ENCODE peak calls at places on chromosomes 13 and 19, in nine cellular contexts. One of them, this sample, is unnamed.

GRCh38 chr13:40981949-40982348 is 37.2 kb downstream of the ELF1 start:
- DNase-seq in heart left ventricle: no peak
- DNase-seq in astrocyte of the spinal cord: no peak
- DNase-seq in sigmoid colon: no peak
- DNase-seq in adrenal gland: no peak
- DNase-seq in IMR-90: no peak
- DNase-seq in epithelial cell of esophagus: no peak
- DNase-seq in AG09309: no peak
- DNase-seq in GM10248: no peak
- DNase-seq in this sample: no peak

GRCh38 chr19:10209305-10209704 is 14.6 kb upstream of the DNMT1 start:
- DNase-seq in heart left ventricle: no peak
- DNase-seq in astrocyte of the spinal cord: no peak
- DNase-seq in sigmoid colon: no peak
- DNase-seq in adrenal gland: no peak
- DNase-seq in IMR-90: peak; percentile 87
- DNase-seq in epithelial cell of esophagus: peak; percentile 54
- DNase-seq in AG09309: peak; percentile 61
- DNase-seq in GM10248: no peak
- DNase-seq in this sample: no peak

GRCh38 chr19:14561832-14562351 is 10.0 kb downstream of the NDUFB7 start:
- DNase-seq in heart left ventricle: peak; percentile 67
- DNase-seq in astrocyte of the spinal cord: no peak
- DNase-seq in sigmoid colon: no peak
- DNase-seq in adrenal gland: peak; percentile 69
- DNase-seq in IMR-90: peak; percentile 19
- DNase-seq in epithelial cell of esophagus: peak; percentile 46
- DNase-seq in AG09309: no peak
- DNase-seq in GM10248: peak; percentile 64
- DNase-seq in this sample: peak; percentile 62

GRCh38 chr19:38711726-38712153 is 32.5 kb downstream of the CAPN12 start:
- DNase-seq in heart left ventricle: peak; percentile 55
- DNase-seq in astrocyte of the spinal cord: peak; percentile 98
- DNase-seq in sigmoid colon: peak; percentile 90
- DNase-seq in adrenal gland: peak; percentile 95
- DNase-seq in IMR-90: peak; percentile 97
- DNase-seq in epithelial cell of esophagus: no peak
- DNase-seq in AG09309: peak; percentile 84
- DNase-seq in GM10248: no peak
- DNase-seq in this sample: no peak

GRCh38 chr13:93079294-93079693 is 147.3 kb upstream of the GPC6 start:
- DNase-seq in heart left ventricle: no peak
- DNase-seq in astrocyte of the spinal cord: peak; percentile 53
- DNase-seq in sigmoid colon: no peak
- DNase-seq in adrenal gland: no peak
- DNase-seq in IMR-90: peak; percentile 64
- DNase-seq in epithelial cell of esophagus: peak; percentile 27
- DNase-seq in AG09309: no peak
- DNase-seq in GM10248: no peak
- DNase-seq in this sample: no peak

GRCh38 chr19:55146648-55147218 is 2.3 kb downstream of the TNNT1 start:
- DNase-seq in heart left ventricle: peak; percentile 31
- DNase-seq in astrocyte of the spinal cord: no peak
- DNase-seq in sigmoid colon: no peak
- DNase-seq in adrenal gland: no peak
- DNase-seq in IMR-90: no peak
- DNase-seq in epithelial cell of esophagus: peak; percentile 32
- DNase-seq in AG09309: no peak
- DNase-seq in GM10248: peak; percentile 31
- DNase-seq in this sample: no peak

GRCh38 chr13:68261105-68261504 is 1031.0 kb upstream of the PCDH9 start:
- DNase-seq in heart left ventricle: no peak
- DNase-seq in astrocyte of the spinal cord: no peak
- DNase-seq in sigmoid colon: no peak
- DNase-seq in adrenal gland: no peak
- DNase-seq in IMR-90: no peak
- DNase-seq in epithelial cell of esophagus: peak; percentile 5
- DNase-seq in AG09309: no peak
- DNase-seq in GM10248: no peak
- DNase-seq in this sample: no peak

GRCh38 chr13:39676315-39676876 is 20.9 kb downstream of the COG6 start:
- DNase-seq in heart left ventricle: no peak
- DNase-seq in astrocyte of the spinal cord: peak; percentile 62
- DNase-seq in sigmoid colon: no peak
- DNase-seq in adrenal gland: peak; percentile 38
- DNase-seq in IMR-90: peak; percentile 39
- DNase-seq in epithelial cell of esophagus: peak; percentile 67
- DNase-seq in AG09309: no peak
- DNase-seq in GM10248: peak; percentile 11
- DNase-seq in this sample: peak; percentile 12

GRCh38 chr13:111895896-111896821 is 170.8 kb upstream of the SOX1 start:
- DNase-seq in heart left ventricle: no peak
- DNase-seq in astrocyte of the spinal cord: no peak
- DNase-seq in sigmoid colon: no peak
- DNase-seq in adrenal gland: no peak
- DNase-seq in IMR-90: no peak
- DNase-seq in epithelial cell of esophagus: no peak
- DNase-seq in AG09309: no peak
- DNase-seq in GM10248: no peak
- DNase-seq in this sample: no peak

GRCh38 chr13:111897846-111898215 is 169.1 kb upstream of the SOX1 start:
- DNase-seq in heart left ventricle: no peak
- DNase-seq in astrocyte of the spinal cord: no peak
- DNase-seq in sigmoid colon: peak; percentile 28
- DNase-seq in adrenal gland: no peak
- DNase-seq in IMR-90: no peak
- DNase-seq in epithelial cell of esophagus: no peak
- DNase-seq in AG09309: no peak
- DNase-seq in GM10248: no peak
- DNase-seq in this sample: no peak

GRCh38 chr13:111897178-111897845 is 169.6 kb upstream of the SOX1 start:
- DNase-seq in heart left ventricle: no peak
- DNase-seq in astrocyte of the spinal cord: no peak
- DNase-seq in sigmoid colon: peak; percentile 29
- DNase-seq in adrenal gland: no peak
- DNase-seq in IMR-90: no peak
- DNase-seq in epithelial cell of esophagus: no peak
- DNase-seq in AG09309: no peak
- DNase-seq in GM10248: no peak
- DNase-seq in this sample: no peak

GRCh38 chr13:111893607-111894443 is 173.1 kb upstream of the SOX1 start:
- DNase-seq in heart left ventricle: no peak
- DNase-seq in astrocyte of the spinal cord: no peak
- DNase-seq in sigmoid colon: no peak
- DNase-seq in adrenal gland: no peak
- DNase-seq in IMR-90: no peak
- DNase-seq in epithelial cell of esophagus: no peak
- DNase-seq in AG09309: no peak
- DNase-seq in GM10248: no peak
- DNase-seq in this sample: no peak

GRCh38 chr13:111893071-111893606 is 173.8 kb upstream of the SOX1 start:
- DNase-seq in heart left ventricle: no peak
- DNase-seq in astrocyte of the spinal cord: no peak
- DNase-seq in sigmoid colon: no peak
- DNase-seq in adrenal gland: no peak
- DNase-seq in IMR-90: no peak
- DNase-seq in epithelial cell of esophagus: no peak
- DNase-seq in AG09309: no peak
- DNase-seq in GM10248: no peak
- DNase-seq in this sample: no peak
- TF ChIP-seq CTCF in heart left ventricle: no peak
- TF ChIP-seq CTCF in astrocyte of the spinal cord: no peak
- TF ChIP-seq CTCF in sigmoid colon: no peak
- TF ChIP-seq CTCF in adrenal gland: no peak
- TF ChIP-seq CTCF in IMR-90: no peak
- TF ChIP-seq CTCF in epithelial cell of esophagus: no peak
- TF ChIP-seq CTCF in AG09309: no peak
- TF ChIP-seq CTCF in GM10248: no peak
- TF ChIP-seq CTCF in this sample: no peak

GRCh38 chr13:111156421-111156820 is 41.3 kb downstream of the ARHGEF7 start:
- DNase-seq in heart left ventricle: no peak
- DNase-seq in astrocyte of the spinal cord: no peak
- DNase-seq in sigmoid colon: no peak
- DNase-seq in adrenal gland: peak; percentile 33
- DNase-seq in IMR-90: no peak
- DNase-seq in epithelial cell of esophagus: no peak
- DNase-seq in AG09309: no peak
- DNase-seq in GM10248: no peak
- DNase-seq in this sample: no peak

GRCh38 chr13:111152836-111153235 is 37.7 kb downstream of the ARHGEF7 start:
- DNase-seq in heart left ventricle: no peak
- DNase-seq in astrocyte of the spinal cord: no peak
- DNase-seq in sigmoid colon: no peak
- DNase-seq in adrenal gland: no peak
- DNase-seq in IMR-90: no peak
- DNase-seq in epithelial cell of esophagus: peak; percentile 30
- DNase-seq in AG09309: no peak
- DNase-seq in GM10248: no peak
- DNase-seq in this sample: no peak

GRCh38 chr13:111158136-111158805 is 43.2 kb downstream of the ARHGEF7 start:
- DNase-seq in heart left ventricle: no peak
- DNase-seq in astrocyte of the spinal cord: peak; percentile 14
- DNase-seq in sigmoid colon: no peak
- DNase-seq in adrenal gland: no peak
- DNase-seq in IMR-90: no peak
- DNase-seq in epithelial cell of esophagus: peak; percentile 33
- DNase-seq in AG09309: no peak
- DNase-seq in GM10248: no peak
- DNase-seq in this sample: no peak

GRCh38 chr13:111153279-111153976 is 38.3 kb downstream of the ARHGEF7 start:
- DNase-seq in heart left ventricle: peak; percentile 95
- DNase-seq in astrocyte of the spinal cord: peak; percentile 95
- DNase-seq in sigmoid colon: peak; percentile 96
- DNase-seq in adrenal gland: peak; percentile 90
- DNase-seq in IMR-90: peak; percentile 89
- DNase-seq in epithelial cell of esophagus: peak; percentile 93
- DNase-seq in AG09309: peak; percentile 52
- DNase-seq in GM10248: peak; percentile 96
- DNase-seq in this sample: peak; percentile 97

GRCh38 chr13:111153977-111154332 is 38.8 kb downstream of the ARHGEF7 start:
- DNase-seq in heart left ventricle: no peak
- DNase-seq in astrocyte of the spinal cord: no peak
- DNase-seq in sigmoid colon: peak; percentile 75
- DNase-seq in adrenal gland: peak; percentile 60
- DNase-seq in IMR-90: no peak
- DNase-seq in epithelial cell of esophagus: no peak
- DNase-seq in AG09309: no peak
- DNase-seq in GM10248: peak; percentile 45
- DNase-seq in this sample: peak; percentile 56
- TF ChIP-seq CTCF in heart left ventricle: no peak
- TF ChIP-seq CTCF in astrocyte of the spinal cord: no peak
- TF ChIP-seq CTCF in sigmoid colon: peak; percentile 15
- TF ChIP-seq CTCF in adrenal gland: no peak
- TF ChIP-seq CTCF in IMR-90: no peak
- TF ChIP-seq CTCF in epithelial cell of esophagus: no peak
- TF ChIP-seq CTCF in AG09309: no peak
- TF ChIP-seq CTCF in GM10248: peak; percentile 7
- TF ChIP-seq CTCF in this sample: peak; percentile 33

GRCh38 chr13:90591927-90592268 is 755.6 kb upstream of the MIR17HG start:
- DNase-seq in heart left ventricle: no peak
- DNase-seq in astrocyte of the spinal cord: no peak
- DNase-seq in sigmoid colon: no peak
- DNase-seq in adrenal gland: no peak
- DNase-seq in IMR-90: no peak
- DNase-seq in epithelial cell of esophagus: peak; percentile 38
- DNase-seq in AG09309: no peak
- DNase-seq in GM10248: no peak
- DNase-seq in this sample: no peak

GRCh38 chr13:90594694-90595093 is 752.8 kb upstream of the MIR17HG start:
- DNase-seq in heart left ventricle: no peak
- DNase-seq in astrocyte of the spinal cord: peak; percentile 33
- DNase-seq in sigmoid colon: no peak
- DNase-seq in adrenal gland: no peak
- DNase-seq in IMR-90: peak; percentile 23
- DNase-seq in epithelial cell of esophagus: peak; percentile 95
- DNase-seq in AG09309: peak; percentile 21
- DNase-seq in GM10248: no peak
- DNase-seq in this sample: no peak

GRCh38 chr13:90592943-90593342 is 754.5 kb upstream of the MIR17HG start:
- DNase-seq in heart left ventricle: no peak
- DNase-seq in astrocyte of the spinal cord: no peak
- DNase-seq in sigmoid colon: no peak
- DNase-seq in adrenal gland: no peak
- DNase-seq in IMR-90: no peak
- DNase-seq in epithelial cell of esophagus: no peak
- DNase-seq in AG09309: no peak
- DNase-seq in GM10248: no peak
- DNase-seq in this sample: no peak

DNA sequence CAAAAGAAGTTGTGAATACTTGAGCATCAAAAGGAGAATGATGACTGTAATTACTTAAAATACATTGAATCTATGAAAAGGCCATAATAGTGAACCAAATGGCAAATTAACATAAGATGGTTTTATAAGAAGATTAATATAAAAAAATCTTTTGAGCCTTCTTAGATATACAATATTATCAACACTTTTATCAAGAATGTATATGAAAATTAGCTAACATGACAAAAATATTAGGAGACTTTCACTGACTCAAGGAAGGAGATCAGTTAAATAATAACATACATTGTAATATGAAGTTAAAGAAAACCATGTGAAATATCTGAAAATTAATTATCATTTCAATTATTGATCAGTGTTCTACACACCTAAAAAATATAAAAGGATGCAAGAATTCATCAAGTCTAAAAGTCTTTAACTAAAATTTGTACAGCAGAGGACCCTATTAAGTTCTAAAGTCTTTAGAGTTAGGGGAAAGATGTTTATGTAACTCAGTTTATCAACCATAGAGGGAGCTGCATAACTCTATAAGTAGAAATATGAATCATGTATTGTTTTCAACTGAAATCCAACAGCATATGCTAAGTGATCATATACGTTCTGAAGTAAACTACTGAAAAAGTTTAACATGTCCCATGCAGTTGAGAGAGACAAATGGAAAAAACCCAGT is 756.1 kb upstream of the MIR17HG start:
- DNase-seq in heart left ventricle: no peak
- DNase-seq in astrocyte of the spinal cord: no peak
- DNase-seq in sigmoid colon: no peak
- DNase-seq in adrenal gland: no peak
- DNase-seq in IMR-90: no peak
- DNase-seq in epithelial cell of esophagus: peak; percentile 32
- DNase-seq in AG09309: no peak
- DNase-seq in GM10248: no peak
- DNase-seq in this sample: no peak
- TF ChIP-seq CTCF in heart left ventricle: no peak
- TF ChIP-seq CTCF in astrocyte of the spinal cord: no peak
- TF ChIP-seq CTCF in sigmoid colon: no peak
- TF ChIP-seq CTCF in adrenal gland: no peak
- TF ChIP-seq CTCF in IMR-90: no peak
- TF ChIP-seq CTCF in epithelial cell of esophagus: no peak
- TF ChIP-seq CTCF in AG09309: no peak
- TF ChIP-seq CTCF in GM10248: no peak
- TF ChIP-seq CTCF in this sample: no peak

DNA sequence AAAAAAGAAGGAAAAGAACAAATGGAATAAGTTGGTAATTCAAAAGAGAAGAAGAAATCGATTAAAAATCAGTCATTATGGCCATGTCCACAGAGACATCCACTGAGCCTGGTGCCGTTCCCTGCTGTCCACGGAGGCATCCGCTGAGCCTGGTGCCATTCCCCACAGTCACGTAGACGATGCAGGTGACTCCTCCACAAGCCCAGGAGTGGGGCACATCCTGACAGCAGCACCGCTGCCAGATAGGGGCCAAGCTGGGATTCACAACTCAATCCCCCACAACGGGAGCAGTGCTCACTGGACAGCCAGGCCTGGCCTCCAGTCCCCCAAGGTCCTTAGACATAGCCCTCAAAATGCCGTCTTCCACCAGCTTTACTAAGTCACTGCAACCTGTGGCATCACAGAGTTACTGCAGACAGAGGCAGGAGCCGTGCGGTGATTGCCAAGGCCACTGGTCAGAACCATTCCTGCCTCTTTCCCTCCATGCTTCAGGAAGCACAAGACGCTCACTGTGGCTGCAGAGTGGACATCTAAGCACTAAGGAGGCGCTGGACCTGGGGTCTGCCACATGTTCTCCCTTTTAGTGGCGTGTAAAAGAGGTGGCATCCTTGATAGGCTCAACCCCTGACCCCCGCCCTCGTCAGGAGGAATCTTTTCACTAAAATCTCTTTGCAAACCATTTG is 131.5 kb upstream of the SPACA7 start:
- DNase-seq in heart left ventricle: no peak
- DNase-seq in astrocyte of the spinal cord: no peak
- DNase-seq in sigmoid colon: peak; percentile 32
- DNase-seq in adrenal gland: no peak
- DNase-seq in IMR-90: no peak
- DNase-seq in epithelial cell of esophagus: no peak
- DNase-seq in AG09309: no peak
- DNase-seq in GM10248: no peak
- DNase-seq in this sample: no peak
- TF ChIP-seq CTCF in heart left ventricle: no peak
- TF ChIP-seq CTCF in astrocyte of the spinal cord: no peak
- TF ChIP-seq CTCF in sigmoid colon: no peak
- TF ChIP-seq CTCF in adrenal gland: no peak
- TF ChIP-seq CTCF in IMR-90: no peak
- TF ChIP-seq CTCF in epithelial cell of esophagus: no peak
- TF ChIP-seq CTCF in AG09309: no peak
- TF ChIP-seq CTCF in GM10248: no peak
- TF ChIP-seq CTCF in this sample: no peak

This sample was measured in GM13977.